ENCODE peak calls at places on chromosomes 16 and 17, in seven cellular contexts. P is GM06990; Z is ovary; S is uterus; V is CD4-positive, alpha-beta memory T cell; N is kidney epithelial cell; R is cardiac muscle cell. G is an unnamed sample.

GRCh38 chr17:49193513-49194296 is 16.7 kb downstream of the GNGT2 start:
- DNase-seq in S (peak; percentile 88), R (peak; percentile 76), V (no peak), Z (peak; percentile 74), N (peak; percentile 98), P (peak; percentile 82), G (no peak)

GRCh38 chr17:81925860-81926450 is 1.6 kb downstream of the MAFG start:
- DNase-seq in Z (no peak), P (no peak), V (no peak), S (no peak), R (no peak), N (no peak), G (no peak)

GRCh38 chr16:88807142-88807625 is 3.6 kb downstream of the CDT1 start:
- DNase-seq in R (no peak), N (no peak), S (no peak), Z (no peak), V (no peak), P (no peak), G (no peak)

GRCh38 chr16:8370374-8371015 is 219.8 kb downstream of the TMEM114 start:
- DNase-seq in R (no peak), V (no peak), Z (no peak), P (no peak), N (peak; percentile 12), S (no peak), G (no peak)

GRCh38 chr17:76492989-76493501 is 8.2 kb downstream of the RHBDF2 start:
- DNase-seq in P (peak; percentile 73), R (peak; percentile 80), S (peak; percentile 41), Z (peak; percentile 51), N (no peak), V (peak; percentile 39), G (no peak)

GRCh38 chr17:55959756-55960155 is 193.5 kb upstream of the ANKFN1 start:
- DNase-seq in V (no peak), N (no peak), P (no peak), Z (no peak), S (no peak), R (no peak), G (no peak)

GRCh38 chr16:22417019-22417418 is 42.6 kb upstream of the CDR2 start:
- DNase-seq in S (no peak), V (no peak), P (no peak), Z (no peak), R (no peak), N (no peak), G (no peak)

GRCh38 chr16:9854665-9855064 is 327.6 kb downstream of the GRIN2A start:
- DNase-seq in V (no peak), N (no peak), R (no peak), Z (no peak), P (no peak), S (no peak), G (no peak)

GRCh38 chr16:69711115-69711740 is 15.1 kb downstream of the NQO1 start:
- DNase-seq in V (no peak), S (peak; percentile 91), P (no peak), R (peak; percentile 71), N (peak; percentile 63), Z (peak; percentile 43), G (no peak)

GRCh38 chr16:83253526-83253925 is 554.3 kb upstream of the HSBP1 start:
- DNase-seq in R (no peak), N (no peak), Z (no peak), S (no peak), P (no peak), V (no peak), G (no peak)

GRCh38 chr16:85846461-85846860 is 47.0 kb downstream of the COX4I1 start:
- DNase-seq in S (no peak), N (no peak), V (no peak), Z (no peak), R (no peak), P (no peak), G (no peak)

GRCh38 chr17:63843387-63844292 is 1.2 kb upstream of the SMARCD2 start:
- DNase-seq in N (no peak), V (no peak), P (peak; percentile 65), R (peak; percentile 96), S (peak; percentile 58), Z (peak; percentile 77), G (peak; percentile 34)

GRCh38 chr17:41466988-41467387 is at the start of gene KRT32:
- DNase-seq in Z (no peak), R (no peak), S (no peak), P (no peak), V (no peak), N (no peak), G (no peak)

GRCh38 chr17:39769974-39770587 is 32.3 kb downstream of the GRB7 start:
- DNase-seq in N (peak; percentile 81), V (peak; percentile 81), Z (no peak), P (peak; percentile 82), R (no peak), S (no peak), G (peak; percentile 47)

GRCh38 chr16:709651-710499 is 4.3 kb upstream of the FBXL16 start:
- DNase-seq in V (no peak), Z (no peak), R (peak; percentile 85), P (no peak), N (no peak), S (no peak), G (no peak)

GRCh38 chr16:79599256-79599836 is 1.2 kb downstream of the MAF start:
- DNase-seq in V (peak; percentile 37), Z (peak; percentile 41), N (no peak), R (peak; percentile 4), S (no peak), P (peak; percentile 19), G (peak; percentile 20)

GRCh38 chr16:87297918-87298631 is 19.1 kb downstream of the C16orf95 start:
- DNase-seq in P (no peak), S (no peak), V (no peak), Z (no peak), N (no peak), R (peak; percentile 26), G (peak; percentile 18)

GRCh38 chr17:28849281-28849680 is 5.5 kb upstream of the ERAL1 start:
- DNase-seq in N (no peak), Z (no peak), V (no peak), R (no peak), S (no peak), P (no peak), G (no peak)

GRCh38 chr17:57838857-57839570 is 10.8 kb downstream of the MRPS23 start:
- DNase-seq in V (no peak), Z (no peak), R (no peak), N (no peak), S (no peak), P (no peak), G (no peak)

GRCh38 chr17:57838453-57838852 is 11.4 kb downstream of the MRPS23 start:
- DNase-seq in P (no peak), S (no peak), Z (no peak), N (no peak), V (no peak), R (no peak), G (no peak)

GRCh38 chr17:57835333-57835900 is 14.4 kb downstream of the MRPS23 start:
- DNase-seq in N (no peak), Z (no peak), V (no peak), R (no peak), S (no peak), P (no peak), G (no peak)

GRCh38 chr17:57842280-57842679 is 7.6 kb downstream of the MRPS23 start:
- DNase-seq in R (no peak), P (no peak), Z (no peak), S (no peak), V (no peak), N (no peak), G (no peak)

DNA sequence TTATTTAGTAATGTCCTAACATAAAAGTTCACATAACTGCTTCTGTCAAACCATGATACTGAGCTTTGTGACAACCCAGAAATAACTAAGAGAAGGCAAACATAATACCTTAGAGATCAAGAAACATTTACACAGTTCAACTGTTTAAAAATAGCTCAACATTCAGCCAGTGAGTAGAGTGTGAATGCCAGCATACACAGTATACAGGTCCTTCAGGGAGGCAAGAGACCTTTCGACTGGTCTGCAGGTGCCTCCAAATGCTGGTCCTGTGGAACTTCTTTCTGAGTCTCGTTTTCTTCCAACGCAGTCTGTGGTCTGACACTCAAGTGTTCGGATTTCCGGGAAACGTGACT is 10.3 kb downstream of the MRPS23 start:
- DNase-seq in Z (no peak), N (no peak), V (no peak), S (no peak), P (no peak), R (no peak), G (no peak)
- H3K4me3 ChIP-seq in Z (no peak overlapping the region), N (no peak overlapping the region), V (no peak overlapping the region), S (no peak overlapping the region), P (no peak overlapping the region), R (no peak overlapping the region), G (no peak overlapping the region)

DNA sequence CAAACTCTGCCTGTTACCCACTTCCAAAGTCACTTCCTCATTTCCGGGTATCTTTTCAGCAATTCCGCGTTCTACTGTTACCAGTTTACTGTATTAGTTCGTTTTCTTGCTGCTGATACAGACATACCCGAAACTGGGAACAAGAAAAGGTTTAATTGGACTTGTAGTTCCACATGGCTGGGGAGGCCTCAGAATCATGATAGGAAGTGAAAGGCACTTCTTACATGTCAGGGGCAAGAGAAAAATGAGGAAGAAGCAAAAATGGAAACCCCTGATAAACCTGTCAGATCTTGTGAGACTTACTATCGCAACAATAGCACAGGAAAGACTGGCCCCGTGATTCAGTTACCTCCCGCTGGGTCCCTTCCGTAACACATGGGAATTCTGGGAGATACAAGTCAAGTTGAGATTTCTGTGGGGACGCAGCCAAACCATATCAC is 30.9 kb downstream of the PAFAH1B1 start:
- DNase-seq in R (no peak), V (no peak), S (no peak), P (peak; percentile 54), Z (no peak), N (no peak), G (no peak)
- H3K27me3 ChIP-seq in R (no peaks in the 10 kb centered on the region), V (no peaks in the 10 kb centered on the region), S (no peaks in the 10 kb centered on the region), P (no peaks in the 10 kb centered on the region), Z (no peaks in the 10 kb centered on the region), N (no peaks in the 10 kb centered on the region), G (no peaks in the 10 kb centered on the region)

DNA sequence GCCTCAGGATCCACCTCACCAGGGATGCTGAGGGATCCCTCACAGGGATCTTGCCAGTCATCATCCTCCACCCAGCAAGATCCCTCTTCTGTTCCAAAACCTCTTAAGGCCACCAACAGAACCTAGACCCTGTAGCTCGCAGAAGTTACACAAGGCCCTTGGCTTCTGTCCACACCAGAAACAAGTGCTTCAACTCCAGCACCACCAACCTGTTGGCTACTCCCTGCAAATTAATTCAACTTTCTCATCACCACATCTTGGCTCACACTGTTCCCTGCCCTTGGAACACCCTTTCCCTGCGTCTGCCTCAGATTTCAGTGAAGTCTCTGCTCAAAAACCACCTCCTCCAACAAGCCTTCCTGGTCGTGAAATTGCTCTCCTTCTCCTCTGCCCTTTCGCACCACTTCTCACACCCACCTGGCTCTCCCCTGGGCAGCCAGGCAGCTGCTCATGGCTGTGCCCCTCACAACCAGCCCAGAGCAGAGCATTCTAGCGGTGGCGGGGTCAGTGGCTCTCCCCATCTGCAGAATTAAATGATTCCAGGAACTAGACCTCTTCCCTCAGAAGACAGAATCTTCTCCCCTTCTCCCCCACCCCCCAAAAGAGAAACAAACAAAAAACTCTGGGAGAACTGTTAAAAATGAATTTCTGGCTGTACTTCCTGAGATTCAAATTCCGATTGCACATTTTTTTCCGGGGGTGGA is 1.8 kb downstream of the PLLP start:
- DNase-seq in V (no peak), R (no peak), N (no peak), S (no peak), P (no peak), Z (no peak), G (no peak)
- H3K4me3 ChIP-seq in V (no peak overlapping the region), R (no peak overlapping the region), N (no peak overlapping the region), S (no peak overlapping the region), P (no peak overlapping the region), Z (no peak overlapping the region), G (no peak overlapping the region)

DNA sequence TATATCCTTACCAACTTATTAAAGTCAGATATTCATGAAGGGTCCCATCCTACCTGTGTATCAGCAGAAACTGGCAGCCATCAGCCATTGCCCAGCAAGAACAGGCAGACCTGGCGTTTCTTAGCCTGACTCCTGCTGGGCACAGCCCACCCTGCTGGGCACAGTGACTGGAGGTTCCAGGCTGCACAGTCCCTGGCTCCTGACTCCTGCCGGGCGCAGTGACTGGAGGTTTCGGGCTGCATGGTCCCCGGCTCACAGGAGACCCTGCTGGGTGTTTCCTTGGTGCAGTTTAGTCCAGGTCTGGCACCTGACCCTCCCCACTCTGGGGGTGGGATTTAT is 6.7 kb downstream of the TIMM22 start:
- DNase-seq in V (no peak), N (no peak), Z (no peak), S (no peak), R (no peak), P (no peak), G (no peak)
- H3K27me3 ChIP-seq in V (no peaks in the 10 kb centered on the region), N (no peaks in the 10 kb centered on the region), Z (no peaks in the 10 kb centered on the region), S (no peaks in the 10 kb centered on the region), R (no peaks in the 10 kb centered on the region), P (no peaks in the 10 kb centered on the region), G (no peaks in the 10 kb centered on the region)